ENCODE peak calls at places on chromosomes 12 and 14, in seven cellular contexts. Z is GM12878, E is transverse colon, Q is upper lobe of left lung, I is Panc1, K is HCT116, P is K562. D is an unnamed sample. For H3K4me1, the result is how much of the 10 kb centered on the place peaks cover.

GRCh38 chr12:66952668-66953067 is 273.8 kb upstream of the GRIP1 start:
- DNase-seq in E (no peak), K (no peak), P (no peak), Q (no peak), I (no peak), Z (no peak), D (no peak)

GRCh38 chr12:52210925-52211650 is 19.3 kb upstream of the KRT80 start:
- DNase-seq in I (no peak), K (no peak), Q (no peak), E (no peak), Z (no peak), P (no peak), D (no peak)

GRCh38 chr14:55747186-55747585 is 167.2 kb downstream of the KTN1 start:
- DNase-seq in Q (no peak), Z (no peak), P (no peak), K (no peak), I (no peak), E (no peak), D (no peak)

GRCh38 chr12:46674818-46675217 is 151.0 kb downstream of the SLC38A4 start:
- DNase-seq in Z (no peak), I (no peak), E (no peak), Q (no peak), K (no peak), P (no peak), D (no peak)

GRCh38 chr12:105706321-105706972 is 376.0 kb downstream of the C12orf75 start:
- DNase-seq in I (no peak), E (no peak), K (no peak), Z (no peak), Q (no peak), P (no peak), D (no peak)

GRCh38 chr14:93032301-93032929 is 83.3 kb downstream of the ITPK1 start:
- DNase-seq in E (no peak), P (no peak), Z (no peak), I (no peak), K (no peak), Q (no peak), D (no peak)

GRCh38 chr12:9706081-9706685 is 26.7 kb downstream of the CLECL1 start:
- DNase-seq in K (no peak), I (no peak), P (no peak), E (no peak), Z (no peak), Q (no peak), D (no peak)

GRCh38 chr12:56723352-56723751 is 1.7 kb downstream of the NACA start:
- DNase-seq in P (no peak), Z (no peak), E (no peak), Q (no peak), K (no peak), I (no peak), D (no peak)

GRCh38 chr12:53820503-53820902 is 68.7 kb upstream of the CISTR start:
- DNase-seq in Z (no peak), Q (no peak), I (no peak), P (no peak), E (no peak), K (no peak), D (no peak)

GRCh38 chr12:24945039-24945438 is 3.9 kb downstream of the BCAT1 start:
- DNase-seq in I (no peak), Z (no peak), Q (no peak), K (no peak), E (no peak), P (no peak), D (no peak)

GRCh38 chr12:116206828-116207227 is 70.7 kb downstream of the MED13L start:
- DNase-seq in P (no peak), I (no peak), E (no peak), Z (no peak), Q (no peak), K (no peak), D (no peak)
- H3K4me1 ChIP-seq in P (under half), I (under half), E (under half), Z (under half), Q (under half), K (under half), D (under half)

DNA sequence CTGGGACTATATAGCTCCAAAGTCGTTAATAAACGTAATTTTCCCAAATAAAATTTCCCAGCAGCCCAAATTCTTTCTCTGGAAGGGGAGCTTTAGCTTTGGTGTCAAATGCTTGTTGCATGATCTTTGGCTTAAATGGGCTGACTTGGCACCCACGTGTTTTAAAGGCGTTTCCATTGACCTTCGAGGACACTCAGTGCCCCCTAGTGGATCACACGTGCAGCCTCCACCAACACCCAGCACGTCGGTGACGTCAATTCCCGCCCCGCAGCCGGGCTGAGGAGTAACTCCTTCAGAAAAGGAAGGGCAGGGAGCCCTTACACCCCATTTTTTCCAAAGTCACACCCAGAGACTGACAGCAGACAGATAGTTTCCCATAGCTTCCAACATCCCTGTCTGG is 707.8 kb downstream of the AACS start:
- DNase-seq in E (no peak), P (peak), Z (no peak), I (no peak), K (peak), Q (no peak), D (no peak)
- TF ChIP-seq CTCF in E (peak), P (peak), Z (peak), I (peak), K (peak), Q (no peak), D (no peak)

DNA sequence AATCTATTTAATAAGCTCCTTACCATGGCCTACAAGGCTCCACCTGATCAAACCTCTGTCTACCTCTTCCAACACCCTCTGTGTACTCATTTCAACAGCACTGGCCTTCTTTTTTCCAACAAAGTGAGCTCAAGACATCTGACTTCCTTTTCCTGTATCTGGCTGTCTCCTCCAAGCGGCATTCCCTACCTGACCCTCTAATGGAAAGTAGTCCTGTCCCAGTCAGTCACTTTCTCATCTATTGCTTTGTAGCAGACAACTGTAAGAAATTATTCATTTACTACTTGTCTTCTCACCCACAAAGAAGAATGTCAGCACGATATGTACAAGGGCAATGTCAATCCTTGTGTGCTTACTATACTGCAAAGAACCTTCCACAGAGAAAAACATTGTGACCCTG is 149.6 kb downstream of the MED13L start:
- DNase-seq in P (no peak), Z (no peak), I (no peak), E (no peak), Q (no peak), K (no peak), D (no peak)
- TF ChIP-seq POLR2AphosphoS5 in P (no peak), Z (no peak), I (no peak), E (no peak), Q (no peak), K (no peak), D (no peak)

GRCh38 chr14:50037837-50038236 is 78.5 kb downstream of the VCPKMT start:
- DNase-seq in Q (peak), E (no peak), I (no peak), P (no peak), Z (no peak), K (no peak), D (no peak)

GRCh38 chr14:50037240-50037639 is 79.1 kb downstream of the VCPKMT start:
- DNase-seq in E (no peak), I (no peak), Q (no peak), K (no peak), Z (no peak), P (no peak), D (no peak)

GRCh38 chr14:50035214-50035613 is 81.2 kb downstream of the VCPKMT start:
- DNase-seq in P (no peak), Z (no peak), E (no peak), Q (no peak), I (no peak), K (no peak), D (peak)

GRCh38 chr14:50036211-50036610 is 80.2 kb downstream of the VCPKMT start:
- DNase-seq in K (no peak), Q (no peak), E (no peak), Z (no peak), P (no peak), I (no peak), D (peak)

GRCh38 chr14:50036637-50037036 is 79.7 kb downstream of the VCPKMT start:
- DNase-seq in P (no peak), K (no peak), Q (no peak), E (no peak), Z (no peak), I (no peak), D (no peak)
- H3K4me1 ChIP-seq in P (under half), K (under half), Q (under half), E (under half), Z (under half), I (under half), D (under half)

GRCh38 chr12:127711108-127711507 is 555.9 kb upstream of the TMEM132C start:
- DNase-seq in K (no peak), Q (no peak), E (no peak), Z (no peak), I (no peak), P (peak), D (no peak)
- TF ChIP-seq CTCF in K (peak), Q (no peak), E (no peak), Z (no peak), I (peak), P (peak), D (no peak)

DNA sequence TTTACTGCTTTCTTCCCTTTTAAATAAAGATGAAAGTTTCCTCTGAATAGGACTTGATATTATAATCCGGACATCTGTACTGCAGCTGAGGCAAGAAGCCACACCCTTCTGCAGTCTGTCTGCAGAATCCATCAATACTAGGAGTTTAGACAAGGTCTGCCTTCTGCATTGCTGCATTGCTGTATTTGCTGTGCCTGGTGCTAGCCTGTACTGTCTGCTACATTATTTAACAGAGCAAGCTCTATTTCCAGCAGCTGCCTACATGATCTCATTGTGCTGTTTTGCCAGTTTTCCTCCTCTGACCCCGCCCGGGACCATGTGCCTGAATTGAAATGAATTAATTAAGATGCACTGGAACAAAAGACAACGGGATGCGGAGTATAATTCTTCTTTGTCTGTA is 1.7 kb downstream of the TUBA1A start:
- DNase-seq in Z (no peak), P (no peak), E (no peak), I (no peak), K (no peak), Q (no peak), D (no peak)
- TF ChIP-seq POLR2AphosphoS5 in Z (no peak), P (no peak), E (peak), I (no peak), K (no peak), Q (no peak), D (no peak)

DNA sequence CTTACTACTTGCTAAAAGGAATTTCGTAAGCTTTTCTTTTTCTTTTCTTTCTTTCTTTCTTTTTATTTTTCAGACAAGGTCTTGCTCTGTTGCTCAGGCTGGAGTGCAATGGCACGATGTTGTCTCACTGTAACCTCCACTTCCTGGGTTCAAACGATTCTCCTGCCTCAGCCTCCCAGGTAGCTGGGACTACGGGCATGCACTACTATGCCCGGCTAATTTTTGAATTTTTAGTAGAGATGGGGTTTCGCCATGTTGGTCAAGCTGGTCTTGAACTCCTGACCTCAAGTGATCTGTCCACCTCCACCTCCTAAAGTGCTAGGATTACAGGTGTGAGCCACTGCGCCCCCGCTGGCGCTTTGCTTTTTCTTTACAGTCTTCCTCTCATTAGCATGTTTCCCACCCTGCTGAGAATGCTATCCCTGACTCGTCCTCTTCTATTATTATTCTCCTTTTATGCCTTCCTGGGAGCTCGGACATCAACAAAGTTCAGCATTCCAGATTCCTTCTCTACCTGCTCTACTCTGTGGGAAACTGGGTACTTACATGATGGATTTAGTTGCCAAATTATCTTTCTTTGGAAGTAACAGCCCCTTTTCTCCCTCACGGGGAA is 3.1 kb downstream of the MTHFD1 start:
- DNase-seq in Z (no peak), E (no peak), P (no peak), I (no peak), K (no peak), Q (no peak), D (no peak)
- H3K4me1 ChIP-seq in Z (under half), E (under half), P (under half), I (under half), K (under half), Q (under half), D (under half)

D was measured in prostate gland.